ENCODE peak calls at places on chromosomes 7 and 10, in four cellular contexts. X is GM13977, K is T-helper 2 cell, U is HCEC 1CT. V is an unnamed sample.

GRCh38 chr10:78972160-78972946 is 96.4 kb upstream of the ZMIZ1 start:
- DNase-seq in U (peak), X (no peak), K (no peak), V (peak)

GRCh38 chr7:32215697-32216096 is 145.5 kb upstream of the PDE1C start:
- DNase-seq in K (no peak), U (no peak), X (no peak), V (no peak)

GRCh38 chr10:28800144-28800543 is 122.8 kb downstream of the BAMBI start:
- DNase-seq in K (no peak), X (no peak), U (no peak), V (peak)

GRCh38 chr7:85065306-85065705 is 121.5 kb downstream of the SEMA3D start:
- DNase-seq in U (no peak), K (no peak), X (no peak), V (peak)

GRCh38 chr7:73622909-73623797 is 1.2 kb downstream of the MLXIPL start:
- DNase-seq in K (no peak), X (no peak), U (no peak), V (no peak)

GRCh38 chr7:87029078-87029477 is 30.4 kb downstream of the ELAPOR2 start:
- DNase-seq in U (no peak), X (no peak), K (no peak), V (no peak)

GRCh38 chr10:130757821-130758489 is 553.6 kb downstream of the TCERG1L start:
- DNase-seq in K (no peak), U (no peak), X (no peak), V (no peak)

GRCh38 chr7:87328281-87328680 is 17.2 kb upstream of the CROT start:
- DNase-seq in K (no peak), U (no peak), X (no peak), V (peak)

GRCh38 chr10:89805599-89806013 is 104.2 kb downstream of the KIF20B start:
- DNase-seq in U (no peak), X (peak), K (no peak), V (no peak)

GRCh38 chr7:107208046-107208458 is 39.2 kb downstream of the HBP1 start:
- DNase-seq in X (no peak), U (no peak), K (no peak), V (peak)

GRCh38 chr10:125148021-125148439 is 12.3 kb downstream of the CTBP2 start:
- DNase-seq in K (no peak), X (no peak), U (no peak), V (no peak)

GRCh38 chr7:75039166-75039565 is 34.4 kb downstream of the RCC1L start:
- DNase-seq in X (no peak), K (no peak), U (no peak), V (peak)

GRCh38 chr10:22623624-22624263 is 90.6 kb downstream of the PIP4K2A start:
- DNase-seq in X (no peak), K (no peak), U (no peak), V (peak)

GRCh38 chr7:12210179-12211053 is 678 bp upstream of the TMEM106B start:
- DNase-seq in K (no peak), X (peak), U (peak), V (peak)

GRCh38 chr10:55410415-55410885 is 609.4 kb upstream of the PCDH15 start:
- DNase-seq in K (no peak), U (no peak), X (no peak), V (no peak)

GRCh38 chr10:65377687-65378086 is 1548.1 kb upstream of the LRRTM3 start:
- DNase-seq in K (no peak), U (no peak), X (no peak), V (no peak)

GRCh38 chr10:92929896-92930295 is 81.6 kb downstream of the EXOC6 start:
- DNase-seq in X (no peak), K (no peak), U (no peak), V (no peak)

GRCh38 chr7:122528879-122529481 is 169.9 kb downstream of the RNF133 start:
- DNase-seq in X (peak), K (no peak), U (peak), V (peak)

GRCh38 chr7:110988890-110989501 is 101.9 kb upstream of the LRRN3 start:
- DNase-seq in U (peak), K (no peak), X (no peak), V (peak)

GRCh38 chr10:50310560-50311174 is 59.4 kb upstream of the ASAH2 start:
- DNase-seq in K (no peak), U (peak), X (no peak), V (no peak)